ENCODE peak calls at places on chromosomes 1 and 21, in nine cellular contexts. R is thyroid gland, A is A549, B is PC-9, C is heart right ventricle, J is fibroblast of lung, Y is SJCRH30, L is mucosa of descending colon, P is GM23248. O is an unnamed sample. For H3K4me1, the result is how much of the 10 kb centered on the place peaks cover.

GRCh38 chr1:192573499-192573898 is 2.1 kb upstream of the RGS1 start:
- DNase-seq in R (peak), A (no peak), B (no peak), C (no peak), J (peak), Y (peak), L (no peak), P (peak), O (no peak)

GRCh38 chr1:32828341-32828740 is 10.9 kb downstream of the S100PBP start:
- DNase-seq in R (no peak), A (peak), B (no peak), C (no peak), J (peak), Y (peak), L (no peak), P (peak), O (no peak)

GRCh38 chr1:227603327-227603726 is 40.0 kb downstream of the ZNF678 start:
- DNase-seq in R (peak), A (no peak), B (no peak), C (no peak), J (no peak), Y (no peak), L (no peak), P (no peak), O (no peak)

GRCh38 chr1:159261311-159261710 is 40.8 kb upstream of the FCER1A start:
- DNase-seq in R (no peak), A (no peak), B (no peak), C (no peak), J (no peak), Y (no peak), L (no peak), P (no peak), O (no peak)

GRCh38 chr1:5370321-5370720 is 621.9 kb downstream of the NPHP4 start:
- DNase-seq in R (no peak), A (no peak), B (no peak), C (no peak), J (no peak), Y (no peak), L (no peak), P (no peak), O (peak)

GRCh38 chr1:50426108-50426700 is 3.0 kb upstream of the DMRTA2 start:
- DNase-seq in R (no peak), A (no peak), B (no peak), C (no peak), J (no peak), Y (no peak), L (no peak), P (no peak), O (no peak)

GRCh38 chr1:85330711-85331290 is 54.4 kb upstream of the BCL10 start:
- DNase-seq in R (peak), A (no peak), B (no peak), C (no peak), J (peak), Y (peak), L (peak), P (peak), O (no peak)

GRCh38 chr1:179164494-179164893 is 65.0 kb downstream of the ABL2 start:
- DNase-seq in R (no peak), A (peak), B (no peak), C (no peak), J (peak), Y (peak), L (no peak), P (peak), O (no peak)

GRCh38 chr1:44714944-44715571 is 15.9 kb downstream of the RNU5D-1 start:
- DNase-seq in R (peak), A (peak), B (peak), C (no peak), J (peak), Y (peak), L (peak), P (peak), O (peak)

GRCh38 chr1:151292207-151293030 is 10.3 kb downstream of the ZNF687 start:
- DNase-seq in R (no peak), A (no peak), B (no peak), C (no peak), J (no peak), Y (no peak), L (no peak), P (no peak), O (no peak)

GRCh38 chr1:208165659-208166058 is 78.5 kb downstream of the PLXNA2 start:
- DNase-seq in R (no peak), A (no peak), B (no peak), C (no peak), J (peak), Y (no peak), L (no peak), P (peak), O (no peak)

GRCh38 chr1:213416461-213417224 is 365.6 kb downstream of the RPS6KC1 start:
- DNase-seq in R (no peak), A (no peak), B (no peak), C (no peak), J (no peak), Y (no peak), L (no peak), P (no peak), O (no peak)

GRCh38 chr1:10561497-10561896 is 86.7 kb downstream of the PEX14 start:
- DNase-seq in R (no peak), A (no peak), B (no peak), C (no peak), J (peak), Y (no peak), L (no peak), P (peak), O (no peak)

GRCh38 chr1:72281637-72282270 is 585 bp downstream of the NEGR1 start:
- DNase-seq in R (peak), A (no peak), B (no peak), C (no peak), J (no peak), Y (no peak), L (peak), P (peak), O (no peak)

GRCh38 chr1:13469343-13469742 is 44.5 kb downstream of the LRRC38 start:
- DNase-seq in R (no peak), A (peak), B (no peak), C (no peak), J (no peak), Y (no peak), L (peak), P (peak), O (no peak)

GRCh38 chr1:117674521-117675400 is 68.9 kb downstream of the TENT5C start:
- DNase-seq in R (peak), A (peak), B (no peak), C (no peak), J (peak), Y (no peak), L (peak), P (peak), O (no peak)

GRCh38 chr1:22525211-22525610 is 38.1 kb upstream of the EPHA8 start:
- DNase-seq in R (peak), A (no peak), B (no peak), C (no peak), J (no peak), Y (no peak), L (no peak), P (no peak), O (no peak)

GRCh38 chr1:219020386-219020785 is 153.3 kb upstream of the LYPLAL1 start:
- DNase-seq in R (no peak), A (no peak), B (no peak), C (no peak), J (peak), Y (no peak), L (no peak), P (peak), O (no peak)

GRCh38 chr1:188062456-188062855 is 1233.7 kb downstream of the PLA2G4A start:
- DNase-seq in R (no peak), A (no peak), B (no peak), C (no peak), J (peak), Y (no peak), L (no peak), P (no peak), O (no peak)

GRCh38 chr1:58780586-58781452 is 3.0 kb downstream of the JUN start:
- DNase-seq in R (peak), A (peak), B (peak), C (no peak), J (peak), Y (peak), L (no peak), P (peak), O (peak)

GRCh38 chr1:6037338-6037762 is 8.3 kb upstream of the KCNAB2 start:
- DNase-seq in R (no peak), A (no peak), B (no peak), C (no peak), J (no peak), Y (peak), L (no peak), P (peak), O (peak)

GRCh38 chr1:112502827-112503226 is 5.9 kb upstream of the WNT2B start:
- DNase-seq in R (no peak), A (no peak), B (no peak), C (no peak), J (no peak), Y (peak), L (peak), P (peak), O (no peak)

GRCh38 chr1:28877132-28877781 is 37.1 kb upstream of the EPB41 start:
- DNase-seq in R (peak), A (peak), B (peak), C (peak), J (peak), Y (peak), L (peak), P (peak), O (peak)

GRCh38 chr21:14707265-14708020 is 161.3 kb upstream of the SAMSN1 start:
- DNase-seq in R (no peak), A (no peak), B (no peak), C (no peak), J (no peak), Y (no peak), L (no peak), P (no peak), O (no peak)

GRCh38 chr21:32682696-32683474 is 44.9 kb downstream of the SYNJ1 start:
- DNase-seq in R (no peak), A (no peak), B (no peak), C (no peak), J (no peak), Y (no peak), L (no peak), P (no peak), O (no peak)

GRCh38 chr1:157193702-157194391 is 55.7 kb upstream of the ETV3 start:
- DNase-seq in R (peak), A (peak), B (peak), C (peak), J (peak), Y (peak), L (peak), P (peak), O (peak)

GRCh38 chr1:205374205-205375078 is 17.7 kb upstream of the KLHDC8A start:
- DNase-seq in R (peak), A (peak), B (peak), C (no peak), J (peak), Y (no peak), L (no peak), P (peak), O (no peak)

GRCh38 chr1:86998280-86998679 is 83.8 kb downstream of the HS2ST1 start:
- DNase-seq in R (no peak), A (no peak), B (no peak), C (no peak), J (no peak), Y (no peak), L (no peak), P (no peak), O (no peak)

GRCh38 chr1:92951141-92951582 is 10.1 kb downstream of the DIPK1A start:
- DNase-seq in R (no peak), A (peak), B (peak), C (no peak), J (peak), Y (peak), L (peak), P (peak), O (no peak)

DNA sequence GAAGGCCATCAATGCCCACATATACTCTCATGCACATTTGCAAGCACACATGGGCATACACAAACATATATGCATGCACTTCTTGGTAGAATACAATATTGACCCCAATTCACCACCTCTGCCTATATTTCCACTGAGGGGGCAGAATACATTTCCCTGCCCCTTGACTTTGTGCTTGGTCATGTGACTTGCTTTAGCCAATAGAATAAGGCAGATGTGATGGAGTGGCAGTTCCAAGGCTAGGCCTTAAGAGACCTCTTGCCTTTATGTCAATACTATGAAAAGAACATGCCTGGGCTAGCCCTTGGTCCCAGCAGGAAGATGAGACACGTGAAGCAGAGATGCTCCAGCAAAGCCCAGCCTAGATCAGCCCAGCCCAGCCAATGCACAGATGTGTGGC is 66.0 kb upstream of the GRIK3 start:
- DNase-seq in R (no peak), A (no peak), B (no peak), C (no peak), J (no peak), Y (no peak), L (no peak), P (no peak), O (peak)
- H3K4me1 ChIP-seq in R (under half), A (under half), B (under half), C (under half), J (under half), Y (under half), L (under half), P (under half), O (under half)

GRCh38 chr21:44865561-44866280 is 7.8 kb downstream of the PTTG1IP start:
- DNase-seq in R (no peak), A (no peak), B (no peak), C (peak), J (no peak), Y (no peak), L (no peak), P (no peak), O (peak)
- H3K4me1 ChIP-seq in R (under half), A (under half), B (under half), C (under half), J (under half), Y (under half), L (under half), P (half or more), O (half or more)

GRCh38 chr1:12452262-12452661 is 165.7 kb downstream of the DHRS3 start:
- DNase-seq in R (no peak), A (no peak), B (no peak), C (no peak), J (no peak), Y (no peak), L (no peak), P (no peak), O (no peak)

GRCh38 chr1:12453400-12454343 is 164.3 kb downstream of the DHRS3 start:
- DNase-seq in R (no peak), A (no peak), B (no peak), C (no peak), J (no peak), Y (no peak), L (no peak), P (peak), O (no peak)

GRCh38 chr1:12450831-12451559 is 167.0 kb downstream of the DHRS3 start:
- DNase-seq in R (peak), A (no peak), B (no peak), C (no peak), J (no peak), Y (peak), L (no peak), P (no peak), O (no peak)

GRCh38 chr1:12450090-12450764 is 167.8 kb downstream of the DHRS3 start:
- DNase-seq in R (no peak), A (no peak), B (no peak), C (no peak), J (no peak), Y (peak), L (no peak), P (no peak), O (no peak)

GRCh38 chr1:12451560-12451900 is 166.5 kb downstream of the DHRS3 start:
- DNase-seq in R (no peak), A (no peak), B (no peak), C (no peak), J (no peak), Y (no peak), L (no peak), P (no peak), O (no peak)
- H3K4me1 ChIP-seq in R (half or more), A (under half), B (under half), C (under half), J (under half), Y (under half), L (under half), P (half or more), O (half or more)

DNA sequence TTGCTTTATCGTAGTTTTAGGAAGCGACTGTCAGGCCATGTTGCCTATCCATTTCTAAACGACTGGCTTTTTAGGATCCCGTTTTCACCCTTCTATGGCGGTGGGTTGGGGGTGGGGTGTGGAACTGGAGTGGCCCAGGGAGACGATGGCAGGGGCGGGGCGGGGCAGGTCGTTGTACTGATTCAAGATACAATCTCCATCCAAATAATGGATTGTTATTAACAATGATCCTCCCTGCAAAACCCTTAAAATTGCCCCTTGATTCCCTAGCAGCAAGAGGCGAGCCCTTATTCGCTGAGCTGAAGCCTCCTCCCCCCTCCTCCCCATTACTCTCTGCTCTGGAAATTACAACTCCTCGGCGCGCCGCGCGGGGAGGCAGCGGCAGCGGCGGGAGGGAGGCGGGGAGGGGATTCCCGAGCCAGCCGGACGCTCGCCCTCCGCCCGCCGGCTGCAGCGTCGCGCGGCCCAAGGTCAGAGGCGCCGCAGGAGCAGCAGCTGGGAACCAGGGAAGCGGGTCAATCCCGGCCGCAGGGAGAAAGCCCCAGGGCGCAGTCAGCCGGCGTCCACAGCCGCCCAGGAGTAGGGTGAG is at the start of gene TRIM67:
- DNase-seq in R (peak), A (peak), B (no peak), C (peak), J (peak), Y (no peak), L (no peak), P (no peak), O (no peak)
- H3K4me1 ChIP-seq in R (under half), A (under half), B (under half), C (under half), J (under half), Y (under half), L (under half), P (under half), O (under half)

DNA sequence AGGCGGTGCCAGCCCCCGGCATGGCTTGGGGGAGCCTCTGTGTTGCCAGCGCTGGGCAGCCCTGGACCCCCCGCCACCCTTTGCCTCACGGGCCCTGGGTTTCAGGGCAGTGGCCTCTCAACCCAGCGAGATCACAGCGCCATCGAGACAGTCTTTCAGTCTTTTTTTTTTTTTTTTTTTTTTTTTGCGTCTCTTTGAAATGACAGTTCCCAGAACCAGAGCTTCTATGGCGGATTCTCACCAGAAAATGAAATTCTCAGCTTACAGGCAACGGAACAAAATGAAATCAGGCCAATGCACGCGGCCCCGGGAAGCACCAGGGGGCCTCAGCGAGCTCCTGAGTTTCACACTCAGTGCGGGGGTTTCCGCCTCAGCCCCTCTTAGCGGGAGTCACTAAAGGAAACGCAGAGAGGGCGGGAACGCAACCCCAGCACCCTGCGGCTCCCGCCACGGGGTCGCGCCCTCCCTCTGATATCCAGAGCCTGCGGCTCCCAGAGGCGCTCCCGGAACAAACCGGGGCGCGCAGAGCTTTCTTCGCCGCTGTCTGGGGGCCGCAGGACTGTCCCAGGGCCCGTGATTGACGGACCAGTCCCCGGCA is 8.0 kb upstream of the COL6A1 start:
- DNase-seq in R (peak), A (peak), B (peak), C (peak), J (peak), Y (peak), L (peak), P (peak), O (peak)
- H3K4me1 ChIP-seq in R (under half), A (under half), B (under half), C (under half), J (under half), Y (under half), L (under half), P (under half), O (under half)